ENCODE peak calls at places on chromosomes 2 and 18, in seven cellular contexts. E is left ventricle myocardium inferior; T is activated T-helper 9 cell treated with anti-CD3 and anti-CD28 coated beads, Interleukin-2, amount 50 U/mL, for 16 hours; H is heart right ventricle; G is breast epithelium; A is endothelial cell; R is iris pigment epithelial cell. L is an unnamed sample.

GRCh38 chr2:206004004-206004693 is 81.8 kb downstream of the INO80D start:
- DNase-seq in H (no peak), T (no peak), A (peak; percentile 37), R (peak; percentile 23), G (no peak), E (no peak), L (no peak)

GRCh38 chr2:142936629-142937028 is 59.2 kb downstream of the KYNU start:
- DNase-seq in T (no peak), E (no peak), G (no peak), H (no peak), R (no peak), A (no peak), L (no peak)

GRCh38 chr2:97963880-97964279 is 31.9 kb downstream of the TMEM131 start:
- DNase-seq in G (no peak), R (peak; percentile 17), E (no peak), T (no peak), A (no peak), H (no peak), L (no peak)

GRCh38 chr2:19021100-19021476 is 337.3 kb downstream of the OSR1 start:
- DNase-seq in T (no peak), E (no peak), A (no peak), H (no peak), R (peak; percentile 94), G (no peak), L (no peak)

GRCh38 chr2:240567872-240568677 is at the start of gene RNPEPL1:
- DNase-seq in A (peak; percentile 51), H (peak; percentile 21), E (peak; percentile 54), T (peak; percentile 34), G (peak; percentile 50), R (peak; percentile 29), L (peak; percentile 60)

GRCh38 chr2:200962821-200963128 is 685 bp downstream of the ORC2 start:
- DNase-seq in G (no peak), A (no peak), E (no peak), H (no peak), T (no peak), R (no peak), L (no peak)

GRCh38 chr2:2057125-2057721 is 273.9 kb downstream of the MYT1L start:
- DNase-seq in E (peak; percentile 69), T (peak; percentile 12), A (peak; percentile 15), G (no peak), R (peak; percentile 4), H (peak; percentile 95), L (peak; percentile 79)

GRCh38 chr2:222319576-222320440 is 21.0 kb upstream of the PAX3 start:
- DNase-seq in T (no peak), R (peak; percentile 19), A (no peak), E (no peak), H (no peak), G (no peak), L (no peak)

GRCh38 chr18:23231340-23232021 is 96.2 kb downstream of the CABLES1 start:
- DNase-seq in T (peak; percentile 49), A (no peak), R (peak; percentile 94), G (no peak), E (peak; percentile 51), H (peak; percentile 77), L (peak; percentile 89)

GRCh38 chr2:234578389-234578788 is 81.5 kb upstream of the ARL4C start:
- DNase-seq in R (no peak), T (no peak), G (no peak), A (no peak), H (no peak), E (no peak), L (no peak)

GRCh38 chr2:126975671-126976655 is 77.3 kb downstream of the TEX51 start:
- DNase-seq in A (no peak), R (peak; percentile 71), G (no peak), E (no peak), T (no peak), H (no peak), L (no peak)

GRCh38 chr2:240840435-240841060 is 20.5 kb upstream of the KIF1A start:
- DNase-seq in H (peak; percentile 64), R (peak; percentile 62), E (no peak), A (peak; percentile 89), T (no peak), G (no peak), L (no peak)

GRCh38 chr2:210593166-210593565 is 36.8 kb downstream of the CPS1 start:
- DNase-seq in T (no peak), G (no peak), H (no peak), E (no peak), R (peak; percentile 56), A (no peak), L (no peak)

GRCh38 chr2:29108225-29108624 is 7.0 kb upstream of the CLIP4 start:
- DNase-seq in R (peak; percentile 98), A (no peak), T (no peak), G (no peak), H (no peak), E (no peak), L (no peak)

GRCh38 chr18:13276530-13277520 is 58.3 kb downstream of the LDLRAD4 start:
- DNase-seq in A (no peak), R (no peak), G (no peak), E (no peak), H (no peak), T (no peak), L (peak; percentile 38)

GRCh38 chr18:32372047-32372380 is 98.7 kb downstream of the GAREM1 start:
- DNase-seq in R (no peak), E (no peak), H (no peak), G (no peak), T (no peak), A (no peak), L (no peak)

GRCh38 chr2:140650825-140651224 is 1480.0 kb downstream of the LRP1B start:
- DNase-seq in A (no peak), T (no peak), H (no peak), G (no peak), E (no peak), R (peak; percentile 79), L (no peak)

GRCh38 chr2:111624401-111625156 is 259.4 kb downstream of the ANAPC1 start:
- DNase-seq in A (no peak), T (no peak), G (no peak), H (no peak), E (no peak), R (peak; percentile 96), L (no peak)

GRCh38 chr2:169397697-169398096 is 35.4 kb upstream of the LRP2 start:
- DNase-seq in R (no peak), A (no peak), T (no peak), E (no peak), H (no peak), G (no peak), L (no peak)

GRCh38 chr2:76998713-76999112 is 523.5 kb downstream of the LRRTM4 start:
- DNase-seq in A (no peak), H (no peak), G (no peak), R (peak; percentile 40), E (no peak), T (no peak), L (no peak)

GRCh38 chr2:167787021-167787420 is 460.4 kb downstream of the STK39 start:
- DNase-seq in H (no peak), R (no peak), T (no peak), G (no peak), E (no peak), A (no peak), L (no peak)

GRCh38 chr2:183010112-183010511 is 28.1 kb downstream of the NCKAP1 start:
- DNase-seq in T (no peak), H (peak; percentile 30), A (no peak), R (peak; percentile 94), E (peak; percentile 29), G (no peak), L (no peak)

GRCh38 chr2:176652300-176653182 is 383.3 kb downstream of the MTX2 start:
- DNase-seq in A (no peak), E (no peak), R (peak; percentile 59), G (no peak), H (peak; percentile 12), T (no peak), L (no peak)

GRCh38 chr2:64448069-64448468 is 5.9 kb upstream of the LGALSL start:
- DNase-seq in H (no peak), E (no peak), G (no peak), A (no peak), T (no peak), R (no peak), L (no peak)

GRCh38 chr2:112784199-112785189 is at the start of gene IL1A:
- DNase-seq in G (no peak), T (no peak), A (no peak), R (peak; percentile 88), H (no peak), E (no peak), L (no peak)

GRCh38 chr2:9315280-9315847 is 108.0 kb downstream of the ITGB1BP1 start:
- DNase-seq in E (no peak), H (no peak), R (no peak), T (no peak), G (no peak), A (no peak), L (no peak)

GRCh38 chr2:83068706-83069105 is 1390.4 kb downstream of the SUCLG1 start:
- DNase-seq in T (no peak), A (no peak), G (no peak), R (peak; percentile 81), H (no peak), E (no peak), L (no peak)

L was measured in aorta.